ENCODE peak calls at places on chromosome 21, in ten cellular contexts. M, V, J, R, K, W, Y, G, O and N are unnamed samples.

GRCh38 chr21:46346296-46347202 is 22.6 kb downstream of the PCNT start:
- DNase-seq in M (no peak), V (no peak), J (no peak), R (no peak), K (no peak), W (no peak), Y (no peak), G (no peak), O (no peak), N (no peak)

GRCh38 chr21:40381111-40381510 is 465.8 kb downstream of the DSCAM start:
- DNase-seq in M (no peak), V (no peak), J (no peak), R (no peak), K (no peak), W (no peak), Y (no peak), G (no peak), O (no peak), N (no peak)

GRCh38 chr21:34186119-34186719 is 112.8 kb downstream of the MRPS6 start:
- DNase-seq in M (no peak), V (no peak), J (no peak), R (no peak), K (no peak), W (no peak), Y (no peak), G (no peak), O (no peak), N (no peak)

GRCh38 chr21:34888569-34889286 is 160.4 kb downstream of the RUNX1 start:
- DNase-seq in M (peak), V (peak), J (peak), R (peak), K (peak), W (no peak), Y (peak), G (peak), O (peak), N (peak)

GRCh38 chr21:45887121-45887611 is 94.4 kb upstream of the COL6A1 start:
- DNase-seq in M (no peak), V (peak), J (no peak), R (no peak), K (peak), W (no peak), Y (no peak), G (no peak), O (no peak), N (no peak)

GRCh38 chr21:32844653-32845443 is 73.3 kb upstream of the PAXBP1 start:
- DNase-seq in M (no peak), V (no peak), J (no peak), R (no peak), K (peak), W (no peak), Y (no peak), G (no peak), O (no peak), N (no peak)

GRCh38 chr21:36419996-36420395 is 34.8 kb downstream of the CHAF1B start:
- DNase-seq in M (peak), V (peak), J (peak), R (no peak), K (peak), W (no peak), Y (peak), G (peak), O (peak), N (no peak)

GRCh38 chr21:8992731-8993174 is 1528.6 kb upstream of the TPTE start:
- DNase-seq in M (no peak), V (no peak), J (no peak), R (no peak), K (peak), W (peak), Y (no peak), G (no peak), O (no peak), N (no peak)

GRCh38 chr21:23543334-23543733 is 2063.9 kb downstream of the MRPL39 start:
- DNase-seq in M (no peak), V (no peak), J (no peak), R (no peak), K (no peak), W (no peak), Y (peak), G (no peak), O (no peak), N (no peak)

GRCh38 chr21:45288441-45288841 is 746 bp upstream of the POFUT2 start:
- DNase-seq in M (no peak), V (no peak), J (no peak), R (no peak), K (no peak), W (no peak), Y (peak), G (no peak), O (no peak), N (no peak)

GRCh38 chr21:27171704-27172103 is 204.8 kb upstream of the ADAMTS5 start:
- DNase-seq in M (no peak), V (no peak), J (no peak), R (no peak), K (peak), W (no peak), Y (no peak), G (no peak), O (no peak), N (no peak)

GRCh38 chr21:39915881-39916280 is 48.6 kb downstream of the PCP4 start:
- DNase-seq in M (no peak), V (no peak), J (no peak), R (no peak), K (no peak), W (no peak), Y (no peak), G (no peak), O (no peak), N (no peak)

GRCh38 chr21:44423312-44423821 is 31.9 kb upstream of the LRRC3 start:
- DNase-seq in M (no peak), V (no peak), J (peak), R (no peak), K (no peak), W (no peak), Y (no peak), G (no peak), O (peak), N (no peak)

GRCh38 chr21:31326478-31327247 is 17.4 kb downstream of the TIAM1 start:
- DNase-seq in M (no peak), V (peak), J (no peak), R (peak), K (no peak), W (no peak), Y (no peak), G (peak), O (peak), N (peak)

GRCh38 chr21:45073301-45074047 is 906 bp upstream of the ADARB1 start:
- DNase-seq in M (no peak), V (no peak), J (peak), R (no peak), K (peak), W (no peak), Y (peak), G (peak), O (peak), N (no peak)

GRCh38 chr21:30194701-30195299 is 21.1 kb downstream of the CLDN8 start:
- DNase-seq in M (no peak), V (peak), J (peak), R (no peak), K (peak), W (no peak), Y (no peak), G (no peak), O (no peak), N (no peak)

GRCh38 chr21:27134513-27134912 is 167.6 kb upstream of the ADAMTS5 start:
- DNase-seq in M (no peak), V (no peak), J (peak), R (no peak), K (peak), W (no peak), Y (no peak), G (no peak), O (no peak), N (no peak)

GRCh38 chr21:25421327-25422028 is 185.8 kb downstream of the MRPL39 start:
- DNase-seq in M (no peak), V (peak), J (peak), R (peak), K (peak), W (peak), Y (no peak), G (peak), O (peak), N (peak)

GRCh38 chr21:27268290-27268689 is 301.4 kb upstream of the ADAMTS5 start:
- DNase-seq in M (no peak), V (no peak), J (no peak), R (no peak), K (peak), W (no peak), Y (no peak), G (no peak), O (no peak), N (no peak)

GRCh38 chr21:23475518-23476189 is 2131.6 kb downstream of the MRPL39 start:
- DNase-seq in M (no peak), V (no peak), J (no peak), R (no peak), K (no peak), W (no peak), Y (no peak), G (no peak), O (no peak), N (no peak)